ENCODE peak calls at places on chromosome 16, in five cellular contexts. L is breast epithelium, J is T-helper 1 cell, X is AG04449, K is left colon. A is an unnamed sample.

GRCh38 chr16:70754874-70755600 is 45.9 kb downstream of the VAC14 start:
- DNase-seq in X (no peak), J (no peak), K (no peak), L (no peak), A (no peak)

GRCh38 chr16:14186007-14186953 is 115.2 kb downstream of the MRTFB start:
- DNase-seq in L (no peak), J (no peak), X (no peak), K (no peak), A (no peak)

GRCh38 chr16:80407265-80407987 is 133.4 kb upstream of the DYNLRB2 start:
- DNase-seq in L (no peak), X (no peak), K (no peak), J (no peak), A (no peak)

GRCh38 chr16:72829846-72830620 is 217.9 kb downstream of the ZFHX3 start:
- DNase-seq in K (no peak), X (no peak), L (no peak), J (no peak), A (no peak)

GRCh38 chr16:31412750-31413149 is 15.4 kb downstream of the COX6A2 start:
- DNase-seq in K (no peak), J (no peak), X (no peak), L (no peak), A (no peak)

GRCh38 chr16:70770968-70771552 is 29.9 kb downstream of the VAC14 start:
- DNase-seq in J (no peak), K (peak), L (peak), X (no peak), A (peak)

GRCh38 chr16:1614226-1615102 is 2.3 kb downstream of the CRAMP1 start:
- DNase-seq in K (no peak), X (no peak), J (no peak), L (no peak), A (peak)

GRCh38 chr16:29009050-29009837 is 24.4 kb downstream of the LAT start:
- DNase-seq in J (no peak), L (no peak), X (no peak), K (no peak), A (no peak)

GRCh38 chr16:56607675-56608042 is 725 bp upstream of the MT2A start:
- DNase-seq in X (no peak), L (no peak), J (no peak), K (no peak), A (no peak)

GRCh38 chr16:19382887-19383816 is 34.5 kb upstream of the TMC5 start:
- DNase-seq in L (no peak), K (no peak), X (no peak), J (no peak), A (no peak)

GRCh38 chr16:7113949-7114348 is 218.7 kb upstream of the RBFOX1 start:
- DNase-seq in X (no peak), K (no peak), J (no peak), L (no peak), A (no peak)

GRCh38 chr16:27539120-27539519 is 10.6 kb downstream of the GTF3C1 start:
- DNase-seq in X (no peak), K (no peak), L (no peak), J (no peak), A (no peak)

GRCh38 chr16:66414891-66415290 is 12.2 kb upstream of the BEAN1 start:
- DNase-seq in X (peak), J (no peak), K (no peak), L (no peak), A (no peak)

GRCh38 chr16:83771306-83771942 is 36.4 kb upstream of the HSBP1 start:
- DNase-seq in L (no peak), X (no peak), J (no peak), K (no peak), A (no peak)

GRCh38 chr16:29318037-29318436 is 88.5 kb downstream of the NPIPB11 start:
- DNase-seq in X (no peak), L (no peak), J (no peak), K (no peak), A (no peak)

GRCh38 chr16:30658731-30659506 is 688 bp downstream of the FBRS start:
- DNase-seq in X (peak), K (peak), J (no peak), L (no peak), A (no peak)

GRCh38 chr16:57422026-57422944 is 17.7 kb downstream of the CCL17 start:
- DNase-seq in K (no peak), J (no peak), L (no peak), X (peak), A (no peak)

GRCh38 chr16:26569793-26570192 is 496.9 kb upstream of the C16orf82 start:
- DNase-seq in X (no peak), J (no peak), K (no peak), L (no peak), A (no peak)

GRCh38 chr16:2147981-2148671 is at the start of gene RAB26:
- DNase-seq in K (peak), X (no peak), L (peak), J (peak), A (peak)

GRCh38 chr16:21568502-21569189 is 30.7 kb upstream of the METTL9 start:
- DNase-seq in X (no peak), J (no peak), L (no peak), K (no peak), A (no peak)

GRCh38 chr16:73228649-73229048 is 180.7 kb upstream of the ZFHX3 start:
- DNase-seq in K (no peak), L (no peak), J (no peak), X (peak), A (no peak)

GRCh38 chr16:13793788-13794461 is 126.0 kb upstream of the ERCC4 start:
- DNase-seq in K (no peak), X (no peak), J (no peak), L (no peak), A (no peak)

GRCh38 chr16:90020838-90021382 is 1.7 kb upstream of the DBNDD1 start:
- DNase-seq in J (no peak), K (no peak), L (no peak), X (no peak), A (no peak)

GRCh38 chr16:52611817-52612673 is 65.1 kb upstream of the TOX3 start:
- DNase-seq in X (no peak), K (peak), J (no peak), L (no peak), A (no peak)

GRCh38 chr16:10577305-10578202 is 2.8 kb downstream of the EMP2 start:
- DNase-seq in L (no peak), X (peak), K (peak), J (no peak), A (no peak)

GRCh38 chr16:76943936-76944335 is 247.1 kb upstream of the MON1B start:
- DNase-seq in J (no peak), X (no peak), L (no peak), K (no peak), A (no peak)

GRCh38 chr16:13036600-13036999 is 135.2 kb downstream of the SHISA9 start:
- DNase-seq in L (no peak), J (no peak), K (no peak), X (no peak), A (peak)

GRCh38 chr16:88700322-88700635 is 5.9 kb downstream of the RNF166 start:
- DNase-seq in J (no peak), X (no peak), K (no peak), L (no peak), A (no peak)

GRCh38 chr16:10740000-10740844 is 3.4 kb upstream of the NUBP1 start:
- DNase-seq in L (no peak), J (no peak), X (no peak), K (no peak), A (no peak)

GRCh38 chr16:28986492-28986891 is 1.6 kb downstream of the LAT start:
- DNase-seq in L (no peak), J (no peak), X (no peak), K (no peak), A (no peak)

GRCh38 chr16:50193594-50193993 is 40.5 kb downstream of the TENT4B start:
- DNase-seq in X (no peak), L (no peak), K (no peak), J (no peak), A (no peak)

GRCh38 chr16:72247821-72248253 is 75.9 kb upstream of the PMFBP1 start:
- DNase-seq in K (no peak), X (no peak), J (no peak), L (no peak), A (no peak)

GRCh38 chr16:27402964-27403600 is 1.1 kb downstream of the IL21R start:
- DNase-seq in X (no peak), L (no peak), J (no peak), K (no peak), A (no peak)

GRCh38 chr16:67397812-67398545 is 4.7 kb upstream of the TPPP3 start:
- DNase-seq in K (no peak), L (no peak), J (no peak), X (no peak), A (no peak)

GRCh38 chr16:9364721-9365693 is 273.6 kb downstream of the HAPSTR1 start:
- DNase-seq in L (peak), X (no peak), J (no peak), K (peak), A (no peak)

GRCh38 chr16:48914070-48914469 is 304.1 kb upstream of the N4BP1 start:
- DNase-seq in J (no peak), L (no peak), X (no peak), K (no peak), A (no peak)

GRCh38 chr16:70582280-70582978 is 58.8 kb downstream of the SF3B3 start:
- DNase-seq in K (no peak), J (no peak), X (no peak), L (peak), A (no peak)

GRCh38 chr16:56637814-56638750 is at the start of gene MT1A:
- DNase-seq in J (no peak), L (peak), K (peak), X (no peak), A (no peak)

GRCh38 chr16:1870365-1871082 is 1.4 kb downstream of the MEIOB start:
- DNase-seq in J (no peak), L (no peak), X (peak), K (no peak), A (no peak)